ENCODE peak calls at places on chromosome X, in nine cellular contexts. Y is GM13976; A is H9; S is activated T-cell treated with anti-CD3 and anti-CD28 coated beads, Interleukin-2, amount 50 U/mL, for 72 hours; W is activated T-helper 9 cell treated with anti-CD3 and anti-CD28 coated beads, Interleukin-2, amount 50 U/mL, for 16 hours; K is glutamatergic neuron; P is glomerular endothelial cell; G is retina; T is activated gamma-delta T cell treated with Interleukin-2 at 50 U/mL for 16 hours. J is an unnamed sample.

GRCh38 chrX:133350751-133351150 is 64.5 kb downstream of the GPC4 start:
- DNase-seq in Y (no peak), W (no peak), K (no peak), S (no peak), A (no peak), G (no peak), P (no peak), T (no peak), J (no peak)

GRCh38 chrX:151753313-151754041 is 18.9 kb downstream of the CNGA2 start:
- DNase-seq in G (peak; percentile 80), W (no peak), S (peak; percentile 21), A (peak; percentile 73), T (no peak), P (no peak), Y (peak; percentile 64), K (peak; percentile 66), J (no peak)

GRCh38 chrX:120015145-120016067 is 62.1 kb downstream of the RHOXF2B start:
- DNase-seq in T (no peak), A (peak; percentile 50), G (peak; percentile 56), W (no peak), Y (no peak), K (no peak), P (no peak), S (no peak), J (no peak)

GRCh38 chrX:128975716-128976115 is 547.6 kb downstream of the SMARCA1 start:
- DNase-seq in P (no peak), W (no peak), A (peak; percentile 80), T (no peak), S (peak; percentile 20), G (peak; percentile 71), K (peak; percentile 71), Y (peak; percentile 17), J (peak; percentile 11)

GRCh38 chrX:125387945-125388344 is 68.3 kb downstream of the TEX13C start:
- DNase-seq in P (no peak), A (no peak), K (no peak), S (no peak), G (no peak), Y (no peak), T (no peak), W (no peak), J (no peak)

GRCh38 chrX:30312858-30313257 is 3.7 kb upstream of the NR0B1 start:
- DNase-seq in W (no peak), A (no peak), K (no peak), T (no peak), P (no peak), S (no peak), Y (no peak), G (no peak), J (no peak)

GRCh38 chrX:143139681-143140080 is 114.0 kb downstream of the SPANXN4 start:
- DNase-seq in G (no peak), P (no peak), T (no peak), W (no peak), S (no peak), A (no peak), K (no peak), Y (no peak), J (no peak)

GRCh38 chrX:107298276-107298675 is 91.9 kb downstream of the DNAAF6 start:
- DNase-seq in Y (no peak), S (no peak), K (no peak), P (no peak), T (no peak), G (no peak), A (peak; percentile 26), W (no peak), J (no peak)

GRCh38 chrX:11770320-11770719 is 12.3 kb downstream of the MSL3 start:
- DNase-seq in G (peak; percentile 58), K (peak; percentile 22), P (no peak), S (peak; percentile 43), T (peak; percentile 51), W (no peak), Y (peak; percentile 64), A (peak; percentile 41), J (no peak)

GRCh38 chrX:135382260-135382659 is 39.5 kb upstream of the SMIM10L2A start:
- DNase-seq in T (no peak), K (no peak), Y (no peak), P (peak; percentile 54), G (no peak), S (no peak), A (no peak), W (no peak), J (no peak)

GRCh38 chrX:42496239-42496638 is 281.7 kb downstream of the PPP1R2C start:
- DNase-seq in T (no peak), A (no peak), S (no peak), Y (no peak), P (no peak), K (no peak), G (no peak), W (no peak), J (no peak)

GRCh38 chrX:46444011-46444410 is 101.2 kb downstream of the ZNF674 start:
- DNase-seq in W (no peak), Y (no peak), K (no peak), S (no peak), G (no peak), T (no peak), A (no peak), P (no peak), J (no peak)

GRCh38 chrX:152821145-152821765 is 9.3 kb downstream of the CETN2 start:
- DNase-seq in S (peak; percentile 16), G (no peak), W (no peak), P (no peak), Y (no peak), K (peak; percentile 70), A (peak; percentile 50), T (no peak), J (no peak)

GRCh38 chrX:34382416-34382815 is 250.3 kb upstream of the FAM47A start:
- DNase-seq in P (no peak), T (no peak), G (no peak), K (no peak), Y (no peak), W (no peak), A (no peak), S (no peak), J (no peak)

GRCh38 chrX:114675365-114675764 is 91.5 kb downstream of the HTR2C start:
- DNase-seq in T (no peak), K (no peak), A (no peak), Y (no peak), W (no peak), G (no peak), S (no peak), P (no peak), J (no peak)

GRCh38 chrX:35726176-35726575 is 72.0 kb upstream of the MAGEB16 start:
- DNase-seq in S (no peak), G (no peak), K (no peak), T (no peak), A (no peak), Y (no peak), W (no peak), P (no peak), J (no peak)

J was measured in iPS DF 6.9.